ENCODE peak calls at places on chromosome 19, in six cellular contexts. P, U, Y, J, N and L are unnamed samples.

GRCh38 chr19:45693168-45693788 is 812 bp downstream of the QPCTL start:
- DNase-seq in P (peak), U (peak), Y (peak), J (peak), N (no peak), L (peak)

GRCh38 chr19:33434886-33435705 is 61.6 kb downstream of the CEBPG start:
- DNase-seq in P (no peak), U (peak), Y (peak), J (peak), N (no peak), L (no peak)

GRCh38 chr19:13956365-13956744 is 4.0 kb downstream of the DCAF15 start:
- DNase-seq in P (no peak), U (no peak), Y (no peak), J (no peak), N (no peak), L (no peak)

GRCh38 chr19:48372904-48373303 is 8.7 kb downstream of the SYNGR4 start:
- DNase-seq in P (no peak), U (no peak), Y (peak), J (peak), N (no peak), L (no peak)

GRCh38 chr19:49635530-49636229 is 4.3 kb downstream of the RRAS start:
- DNase-seq in P (no peak), U (no peak), Y (no peak), J (no peak), N (no peak), L (no peak)

GRCh38 chr19:36120092-36120983 is 5.1 kb downstream of the TBCB start:
- DNase-seq in P (no peak), U (no peak), Y (no peak), J (no peak), N (no peak), L (no peak)

GRCh38 chr19:7386308-7386707 is 37.6 kb downstream of the ARHGEF18 start:
- DNase-seq in P (no peak), U (no peak), Y (no peak), J (peak), N (no peak), L (no peak)

GRCh38 chr19:10007811-10008211 is 2.5 kb downstream of the COL5A3 start:
- DNase-seq in P (no peak), U (peak), Y (peak), J (no peak), N (no peak), L (no peak)

GRCh38 chr19:18173572-18174294 is at the start of gene IFI30:
- DNase-seq in P (peak), U (no peak), Y (no peak), J (peak), N (no peak), L (peak)

GRCh38 chr19:928471-929259 is 2.8 kb downstream of the ARID3A start:
- DNase-seq in P (peak), U (peak), Y (no peak), J (no peak), N (no peak), L (no peak)

GRCh38 chr19:28003543-28003942 is 1209.4 kb downstream of the UQCRFS1 start:
- DNase-seq in P (no peak), U (no peak), Y (no peak), J (no peak), N (no peak), L (no peak)

GRCh38 chr19:35745328-35746086 is at the start of the genes PSENEN and U2AF1L4:
- DNase-seq in P (peak), U (peak), Y (peak), J (peak), N (peak), L (peak)

GRCh38 chr19:45187421-45188100 is 9.0 kb downstream of the BLOC1S3 start:
- DNase-seq in P (no peak), U (no peak), Y (no peak), J (peak), N (no peak), L (no peak)

GRCh38 chr19:55247621-55248099 is 11.2 kb downstream of the PPP6R1 start:
- DNase-seq in P (no peak), U (peak), Y (peak), J (peak), N (no peak), L (no peak)

GRCh38 chr19:29965529-29965928 is 23.5 kb downstream of the URI1 start:
- DNase-seq in P (no peak), U (no peak), Y (peak), J (peak), N (no peak), L (no peak)

GRCh38 chr19:48794291-48794690 is 16.5 kb downstream of the BCAT2 start:
- DNase-seq in P (no peak), U (no peak), Y (no peak), J (no peak), N (no peak), L (no peak)

GRCh38 chr19:33408116-33408515 is 34.6 kb downstream of the CEBPG start:
- DNase-seq in P (no peak), U (no peak), Y (no peak), J (no peak), N (no peak), L (no peak)

GRCh38 chr19:3184847-3185481 is 766 bp upstream of the NCLN start:
- DNase-seq in P (no peak), U (no peak), Y (no peak), J (peak), N (no peak), L (no peak)

GRCh38 chr19:56972291-56972914 is 131.9 kb upstream of the PEG3 start:
- DNase-seq in P (peak), U (no peak), Y (no peak), J (no peak), N (no peak), L (no peak)

GRCh38 chr19:10246511-10246910 is 5.5 kb upstream of the MRPL4 start:
- DNase-seq in P (no peak), U (no peak), Y (no peak), J (no peak), N (no peak), L (no peak)

GRCh38 chr19:54042989-54043388 is 20.7 kb downstream of the VSTM1 start:
- DNase-seq in P (no peak), U (no peak), Y (no peak), J (no peak), N (no peak), L (no peak)

DNA sequence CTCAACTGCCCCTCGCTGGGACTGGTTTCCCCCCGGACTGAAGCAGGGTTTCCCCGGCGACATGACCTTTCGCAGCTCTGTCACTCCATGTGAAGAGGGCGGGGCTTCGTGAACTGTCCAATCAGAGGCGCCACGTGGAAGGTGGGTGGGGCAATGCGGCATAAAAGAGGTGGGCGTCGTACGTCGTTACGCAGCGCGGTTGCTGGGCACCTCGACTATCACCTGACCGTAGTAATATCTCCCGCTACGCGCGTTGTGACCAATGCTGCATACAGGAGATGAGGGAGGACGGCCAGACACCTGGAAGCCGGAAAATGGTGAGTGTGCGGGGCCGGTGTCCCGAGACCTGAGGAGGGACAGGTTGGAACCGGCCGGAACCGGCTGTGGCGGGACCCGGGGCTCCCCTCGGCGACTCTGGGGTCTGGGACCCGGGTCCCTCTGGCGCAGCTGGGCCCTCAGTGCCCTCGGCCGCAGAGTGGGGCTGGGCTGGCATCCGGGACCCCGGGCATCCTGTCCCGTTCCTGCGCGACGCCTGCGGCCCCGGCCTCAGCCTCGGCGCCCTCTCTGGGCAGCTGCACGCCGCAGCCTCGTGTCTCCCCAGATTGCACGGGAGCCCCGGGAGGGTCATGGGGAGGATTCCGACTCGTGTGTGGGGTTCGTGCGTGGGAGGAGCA is 32.1 kb downstream of the ZNF136 start:
- DNase-seq in P (peak), U (peak), Y (peak), J (peak), N (no peak), L (peak)
- TF ChIP-seq CTCF in P (no peak), U (no peak), Y (no peak), J (no peak), N (no peak), L (no peak)

DNA sequence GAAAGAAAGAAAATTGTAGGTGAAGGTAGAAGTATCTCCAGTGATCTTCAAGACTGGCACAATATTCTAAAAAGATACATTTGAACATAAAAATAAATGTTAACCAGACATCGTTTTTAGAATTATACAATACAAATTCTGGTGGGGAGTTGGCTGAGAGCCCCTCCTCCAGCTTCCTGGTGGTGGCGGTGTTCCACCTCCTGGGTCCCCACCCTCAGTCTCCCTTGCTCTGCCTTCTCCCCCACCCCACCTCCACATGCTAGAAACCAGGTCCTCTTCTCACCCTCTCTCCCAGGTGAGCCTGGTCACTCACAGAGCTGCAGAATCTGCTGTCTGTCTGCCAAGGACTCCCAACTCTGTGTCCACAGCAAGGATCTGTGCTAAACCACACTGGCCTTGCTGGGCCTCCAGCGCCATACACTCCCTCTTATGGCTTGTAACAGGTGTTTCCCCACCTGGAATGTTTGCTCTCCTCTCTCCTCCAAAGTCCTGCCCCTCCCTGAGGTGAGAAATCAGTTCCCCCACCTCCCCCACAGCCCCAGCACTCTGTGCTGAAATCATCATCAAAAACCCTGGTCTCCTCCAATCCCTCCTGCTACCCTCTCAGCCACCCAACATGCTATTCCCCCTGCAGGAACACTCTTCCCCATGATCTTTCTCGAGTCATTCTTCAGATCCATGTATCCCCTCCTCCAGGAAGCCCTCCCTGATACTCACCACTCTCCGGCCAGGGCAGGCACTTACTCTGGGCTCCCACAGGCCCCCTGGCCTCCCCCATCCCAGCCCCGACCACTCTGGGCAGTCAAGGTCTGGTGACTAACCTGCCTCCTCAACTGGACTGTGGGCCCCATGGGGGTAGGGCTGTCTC is 20.5 kb upstream of the CYP2S1 start:
- DNase-seq in P (no peak), U (no peak), Y (no peak), J (no peak), N (no peak), L (no peak)
- TF ChIP-seq CTCF in P (no peak), U (no peak), Y (no peak), J (no peak), N (peak), L (no peak)

GRCh38 chr19:34501339-34502320 is 20.1 kb downstream of the WTIP start:
- DNase-seq in P (peak), U (peak), Y (peak), J (peak), N (peak), L (peak)
- TF ChIP-seq CTCF in P (peak), U (peak), Y (peak), J (peak), N (peak), L (peak)

GRCh38 chr19:4704317-4704673 is 19.3 kb downstream of the DPP9 start:
- DNase-seq in P (no peak), U (no peak), Y (no peak), J (no peak), N (no peak), L (no peak)
- TF ChIP-seq CTCF in P (no peak), U (no peak), Y (no peak), J (no peak), N (no peak), L (no peak)

GRCh38 chr19:42397315-42398166 is 7.4 kb upstream of the CNFN start:
- DNase-seq in P (no peak), U (no peak), Y (no peak), J (no peak), N (no peak), L (peak)
- TF ChIP-seq CTCF in P (no peak), U (no peak), Y (no peak), J (no peak), N (peak), L (no peak)

GRCh38 chr19:52963229-52963760 is 614 bp upstream of the ZNF816 start:
- DNase-seq in P (no peak), U (no peak), Y (no peak), J (no peak), N (no peak), L (no peak)
- TF ChIP-seq CTCF in P (no peak), U (no peak), Y (no peak), J (no peak), N (no peak), L (no peak)

GRCh38 chr19:38274734-38275133 is 10.4 kb downstream of the SPINT2 start:
- DNase-seq in P (no peak), U (no peak), Y (no peak), J (no peak), N (no peak), L (peak)

GRCh38 chr19:38277969-38278680 is 13.8 kb downstream of the SPINT2 start:
- DNase-seq in P (peak), U (peak), Y (peak), J (no peak), N (no peak), L (no peak)

GRCh38 chr19:38278751-38279150 is 14.4 kb downstream of the SPINT2 start:
- DNase-seq in P (no peak), U (no peak), Y (no peak), J (no peak), N (no peak), L (no peak)

GRCh38 chr19:38277549-38277948 is 13.2 kb downstream of the SPINT2 start:
- DNase-seq in P (no peak), U (peak), Y (no peak), J (peak), N (no peak), L (no peak)

GRCh38 chr19:38276942-38277517 is 12.7 kb downstream of the SPINT2 start:
- DNase-seq in P (no peak), U (no peak), Y (no peak), J (no peak), N (no peak), L (no peak)
- TF ChIP-seq CTCF in P (no peak), U (no peak), Y (no peak), J (no peak), N (no peak), L (no peak)

GRCh38 chr19:42436006-42436405 is 6.7 kb downstream of the CXCL17 start:
- DNase-seq in P (no peak), U (peak), Y (no peak), J (no peak), N (no peak), L (no peak)

GRCh38 chr19:42443944-42444398 is 1.2 kb upstream of the CXCL17 start:
- DNase-seq in P (no peak), U (no peak), Y (no peak), J (no peak), N (no peak), L (no peak)

GRCh38 chr19:42442833-42443232 is at the start of gene CXCL17:
- DNase-seq in P (no peak), U (no peak), Y (no peak), J (peak), N (no peak), L (no peak)

GRCh38 chr19:42441047-42441440 is 1.7 kb downstream of the CXCL17 start:
- DNase-seq in P (no peak), U (no peak), Y (no peak), J (peak), N (no peak), L (no peak)

GRCh38 chr19:42440357-42441046 is 2.2 kb downstream of the CXCL17 start:
- DNase-seq in P (peak), U (peak), Y (peak), J (peak), N (peak), L (peak)
- TF ChIP-seq CTCF in P (peak), U (peak), Y (peak), J (peak), N (peak), L (peak)